ENCODE peak calls at places on chromosomes 16 and 17, in ten cellular contexts. O is glutamatergic neuron; V is H9; M is HFFc6; X is AG04450; P is mucosa of descending colon; J is fibroblast of pulmonary artery; S is CD4-positive, alpha-beta T cell; Q is MM.1S; T is spleen. D is an unnamed sample.

GRCh38 chr16:2825049-2825742 is 4.9 kb upstream of the ZG16B start:
- DNase-seq in O (no peak), V (no peak), M (no peak), X (no peak), P (peak; percentile 17), J (no peak), S (no peak), Q (no peak), T (peak; percentile 59), D (no peak)

GRCh38 chr17:76679242-76679641 is 31.5 kb downstream of the MXRA7 start:
- DNase-seq in O (no peak), V (no peak), M (no peak), X (no peak), P (no peak), J (no peak), S (no peak), Q (no peak), T (no peak), D (no peak)

GRCh38 chr17:12342609-12343248 is 322.1 kb downstream of the MAP2K4 start:
- DNase-seq in O (peak; percentile 42), V (peak; percentile 82), M (no peak), X (no peak), P (peak; percentile 53), J (peak; percentile 3), S (no peak), Q (no peak), T (no peak), D (no peak)

GRCh38 chr16:81645303-81645702 is 133.8 kb upstream of the PLCG2 start:
- DNase-seq in O (no peak), V (peak; percentile 51), M (peak; percentile 88), X (peak; percentile 42), P (no peak), J (peak; percentile 91), S (no peak), Q (no peak), T (peak; percentile 54), D (no peak)

GRCh38 chr17:49315551-49315951 is 46.5 kb downstream of the ZNF652 start:
- DNase-seq in O (peak; percentile 52), V (peak; percentile 78), M (peak; percentile 91), X (peak; percentile 68), P (peak; percentile 69), J (peak; percentile 91), S (peak; percentile 70), Q (peak; percentile 82), T (peak; percentile 86), D (peak; percentile 34)

GRCh38 chr17:3771140-3771539 is 29.8 kb downstream of the ITGAE start:
- DNase-seq in O (peak; percentile 31), V (no peak), M (no peak), X (no peak), P (no peak), J (no peak), S (no peak), Q (no peak), T (no peak), D (no peak)

GRCh38 chr16:9901-10665 is 43.3 kb downstream of the POLR3K start:
- DNase-seq in O (no peak), V (no peak), M (no peak), X (no peak), P (peak; percentile 42), J (peak; percentile 14), S (no peak), Q (no peak), T (no peak), D (no peak)

GRCh38 chr17:19433240-19433639 is 22.2 kb downstream of the RNF112 start:
- DNase-seq in O (no peak), V (no peak), M (no peak), X (no peak), P (no peak), J (no peak), S (no peak), Q (no peak), T (no peak), D (no peak)

GRCh38 chr17:60223456-60223855 is 73.7 kb downstream of the CA4 start:
- DNase-seq in O (no peak), V (no peak), M (no peak), X (no peak), P (no peak), J (no peak), S (no peak), Q (no peak), T (no peak), D (no peak)

GRCh38 chr16:89949756-89950155 is 1.2 kb downstream of the DEF8 start:
- DNase-seq in O (no peak), V (no peak), M (no peak), X (no peak), P (no peak), J (no peak), S (no peak), Q (no peak), T (no peak), D (no peak)

GRCh38 chr17:18256351-18256750 is 2.2 kb downstream of the FLII start:
- DNase-seq in O (no peak), V (no peak), M (no peak), X (no peak), P (no peak), J (no peak), S (no peak), Q (no peak), T (no peak), D (no peak)

GRCh38 chr16:71569621-71570020 is 7.3 kb downstream of the TAT start:
- DNase-seq in O (no peak), V (no peak), M (no peak), X (no peak), P (peak; percentile 71), J (no peak), S (no peak), Q (no peak), T (no peak), D (no peak)

GRCh38 chr17:64658931-64659330 is 3.2 kb downstream of the SMURF2 start:
- DNase-seq in O (no peak), V (no peak), M (peak; percentile 69), X (no peak), P (no peak), J (peak; percentile 76), S (no peak), Q (no peak), T (no peak), D (no peak)

GRCh38 chr17:15213381-15214087 is 51.6 kb downstream of the PMP22 start:
- DNase-seq in O (no peak), V (no peak), M (peak; percentile 15), X (no peak), P (no peak), J (peak; percentile 25), S (no peak), Q (no peak), T (no peak), D (no peak)

GRCh38 chr16:19898924-19899604 is 14.4 kb upstream of the GPRC5B start:
- DNase-seq in O (peak; percentile 64), V (peak; percentile 71), M (peak; percentile 34), X (no peak), P (no peak), J (peak; percentile 62), S (no peak), Q (peak; percentile 48), T (no peak), D (peak; percentile 29)

GRCh38 chr17:2850991-2851390 is 54.8 kb downstream of the RAP1GAP2 start:
- DNase-seq in O (no peak), V (no peak), M (no peak), X (no peak), P (no peak), J (no peak), S (no peak), Q (no peak), T (no peak), D (no peak)

GRCh38 chr17:55005520-55005919 is 37.0 kb downstream of the STXBP4 start:
- DNase-seq in O (no peak), V (peak; percentile 56), M (no peak), X (no peak), P (no peak), J (peak; percentile 34), S (no peak), Q (peak; percentile 24), T (no peak), D (no peak)
- TF ChIP-seq CTCF in O (peak; percentile 55), V (peak; percentile 71), M (peak; percentile 65), X (peak; percentile 41), P (no peak), J (peak; percentile 54), S (peak; percentile 26), Q (peak; percentile 43), T (no peak), D (peak; percentile 49)

DNA sequence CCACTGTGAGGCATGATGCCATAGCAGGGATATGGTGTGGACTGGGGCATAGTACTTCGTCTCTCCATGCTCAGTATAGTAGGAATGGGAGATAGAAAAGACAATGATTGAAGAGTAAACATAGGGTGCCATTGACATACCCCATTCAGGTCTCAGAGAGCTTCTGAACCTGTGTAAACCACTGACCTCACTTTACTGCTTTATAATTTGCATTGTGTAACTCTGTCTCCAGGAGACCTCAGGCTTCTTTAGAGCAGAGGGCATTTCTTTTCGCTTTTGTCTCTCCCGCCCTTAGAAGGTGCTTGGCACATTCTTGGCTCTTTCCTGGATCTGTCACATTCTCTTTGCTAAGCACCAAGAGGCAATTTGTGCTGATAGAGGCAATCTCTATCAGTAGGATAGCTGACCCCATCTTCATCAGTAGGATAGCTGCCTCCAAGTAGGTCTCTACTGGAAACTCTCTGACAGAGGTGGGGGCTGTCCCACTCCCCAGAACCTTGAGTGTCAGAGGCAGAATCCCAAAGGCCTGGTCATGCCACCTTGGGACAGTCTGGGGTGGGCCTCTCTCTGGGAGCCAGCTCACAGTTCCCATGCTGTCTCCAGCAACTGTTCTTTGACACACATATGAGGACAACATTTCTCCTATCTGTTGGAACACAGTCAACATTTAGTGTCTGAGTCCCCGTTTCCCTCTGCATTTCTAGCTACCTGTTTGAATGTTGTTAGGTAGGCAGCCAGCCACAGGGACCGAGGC is 181.9 kb downstream of the UTP18 start:
- DNase-seq in O (no peak), V (no peak), M (no peak), X (no peak), P (no peak), J (no peak), S (no peak), Q (no peak), T (no peak), D (no peak)
- TF ChIP-seq CTCF in O (no peak), V (no peak), M (no peak), X (no peak), P (no peak), J (no peak), S (no peak), Q (no peak), T (no peak), D (no peak)

GRCh38 chr16:85553436-85554113 is 59.5 kb upstream of the GSE1 start:
- DNase-seq in O (no peak), V (peak; percentile 73), M (no peak), X (no peak), P (peak; percentile 81), J (peak; percentile 54), S (no peak), Q (peak; percentile 48), T (peak; percentile 93), D (peak; percentile 68)
- TF ChIP-seq CTCF in O (no peak), V (no peak), M (peak; percentile 72), X (peak; percentile 3), P (no peak), J (no peak), S (no peak), Q (peak; percentile 6), T (peak; percentile 29), D (peak; percentile 39)

DNA sequence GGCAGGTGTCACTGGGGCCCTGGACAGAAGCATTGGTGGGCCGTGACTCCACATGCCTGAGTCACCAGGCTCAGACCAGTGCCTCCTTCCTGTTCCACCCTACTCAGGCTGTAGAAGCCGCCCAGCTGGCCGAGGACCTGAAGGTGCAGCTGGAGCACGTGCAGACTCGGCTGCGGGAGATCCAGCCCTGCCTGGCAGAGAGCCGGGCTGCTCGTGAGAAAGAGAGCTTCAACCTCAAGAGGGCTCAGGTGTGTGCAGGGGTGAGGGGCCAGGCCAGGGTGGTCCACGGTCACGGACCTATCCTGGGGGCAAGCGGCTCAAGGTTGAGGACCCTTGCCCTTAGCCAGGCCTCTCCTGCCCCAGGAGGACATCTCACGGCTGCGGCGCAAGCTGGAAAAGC is 9.6 kb downstream of the RNF40 start:
- DNase-seq in O (no peak), V (no peak), M (no peak), X (no peak), P (no peak), J (no peak), S (no peak), Q (no peak), T (peak; percentile 69), D (no peak)
- TF ChIP-seq CTCF in O (no peak), V (no peak), M (no peak), X (no peak), P (no peak), J (no peak), S (no peak), Q (no peak), T (no peak), D (no peak)